ENCODE peak calls at places on chromosomes 16 and 17, in eight cellular contexts. N is neural progenitor cell, Y is MM.1S, V is tibial nerve, U is lower lobe of right lung, Z is body of pancreas, M is IMR-90, J is right atrium auricular region. F is an unnamed sample. For H3K4me1 and H3K9me3, the result is how much of the 10 kb centered on the place peaks cover.

GRCh38 chr16:8888951-8889892 is 7.1 kb downstream of the LITAFD start:
- DNase-seq in N (no peak), Y (no peak), V (no peak), U (peak), Z (no peak), M (no peak), J (no peak), F (no peak)

GRCh38 chr16:750454-750853 is 9.7 kb upstream of the CIAO3 start:
- DNase-seq in N (no peak), Y (no peak), V (no peak), U (no peak), Z (no peak), M (no peak), J (no peak), F (no peak)

GRCh38 chr16:27287051-27287811 is 18.7 kb upstream of the NSMCE1 start:
- DNase-seq in N (no peak), Y (no peak), V (no peak), U (no peak), Z (no peak), M (no peak), J (peak), F (no peak)

GRCh38 chr17:45168991-45169752 is 7.5 kb downstream of the HEXIM2 start:
- DNase-seq in N (no peak), Y (no peak), V (no peak), U (no peak), Z (no peak), M (no peak), J (no peak), F (no peak)

GRCh38 chr16:50002190-50002589 is 22.8 kb upstream of the CNEP1R1 start:
- DNase-seq in N (no peak), Y (no peak), V (no peak), U (no peak), Z (no peak), M (no peak), J (no peak), F (no peak)

GRCh38 chr17:14871921-14872320 is 393.2 kb downstream of the PMP22 start:
- DNase-seq in N (no peak), Y (no peak), V (no peak), U (no peak), Z (no peak), M (peak), J (no peak), F (no peak)

GRCh38 chr17:27066315-27066714 is 227.6 kb upstream of the WSB1 start:
- DNase-seq in N (no peak), Y (no peak), V (no peak), U (no peak), Z (no peak), M (no peak), J (no peak), F (no peak)

GRCh38 chr16:60110531-60110930 is 1376.4 kb upstream of the GOT2 start:
- DNase-seq in N (no peak), Y (no peak), V (no peak), U (no peak), Z (no peak), M (no peak), J (no peak), F (no peak)

GRCh38 chr17:40115101-40115436 is 6.7 kb upstream of the MSL1 start:
- DNase-seq in N (no peak), Y (peak), V (no peak), U (no peak), Z (no peak), M (no peak), J (no peak), F (no peak)

GRCh38 chr16:4529085-4530060 is 9.2 kb downstream of the CDIP1 start:
- DNase-seq in N (peak), Y (peak), V (no peak), U (no peak), Z (peak), M (peak), J (no peak), F (no peak)

GRCh38 chr17:59668816-59669215 is 38.4 kb downstream of the PTRH2 start:
- DNase-seq in N (no peak), Y (no peak), V (no peak), U (no peak), Z (no peak), M (peak), J (no peak), F (no peak)

GRCh38 chr17:55037828-55038227 is 69.3 kb downstream of the STXBP4 start:
- DNase-seq in N (no peak), Y (peak), V (no peak), U (no peak), Z (no peak), M (no peak), J (no peak), F (no peak)

GRCh38 chr17:77696151-77696719 is 262.3 kb upstream of the TNRC6C start:
- DNase-seq in N (peak), Y (no peak), V (no peak), U (no peak), Z (no peak), M (no peak), J (no peak), F (no peak)

GRCh38 chr16:84569382-84569987 is 48.4 kb downstream of the COTL1 start:
- DNase-seq in N (no peak), Y (no peak), V (no peak), U (no peak), Z (peak), M (no peak), J (no peak), F (no peak)

GRCh38 chr17:75853410-75853809 is 1.7 kb downstream of the WBP2 start:
- DNase-seq in N (no peak), Y (no peak), V (no peak), U (no peak), Z (no peak), M (peak), J (no peak), F (no peak)

GRCh38 chr17:64491034-64491860 is 5.6 kb downstream of the POLG2 start:
- DNase-seq in N (peak), Y (peak), V (no peak), U (no peak), Z (peak), M (peak), J (no peak), F (no peak)

GRCh38 chr17:37732313-37732712 is 12.5 kb downstream of the HNF1B start:
- DNase-seq in N (no peak), Y (no peak), V (no peak), U (no peak), Z (no peak), M (no peak), J (no peak), F (no peak)

GRCh38 chr16:64397945-64398508 is 723.8 kb downstream of the CDH11 start:
- DNase-seq in N (no peak), Y (no peak), V (no peak), U (no peak), Z (no peak), M (peak), J (no peak), F (no peak)

GRCh38 chr17:10729334-10730193 is at the start of gene TMEM220:
- DNase-seq in N (peak), Y (peak), V (peak), U (peak), Z (peak), M (peak), J (peak), F (peak)

GRCh38 chr17:72699566-72699965 is 392.9 kb downstream of the SLC39A11 start:
- DNase-seq in N (no peak), Y (no peak), V (no peak), U (no peak), Z (no peak), M (peak), J (no peak), F (no peak)
- H3K4me1 ChIP-seq in N (under half), Y (under half), V (under half), U (under half), Z (under half), M (under half), J (under half), F (under half)

DNA sequence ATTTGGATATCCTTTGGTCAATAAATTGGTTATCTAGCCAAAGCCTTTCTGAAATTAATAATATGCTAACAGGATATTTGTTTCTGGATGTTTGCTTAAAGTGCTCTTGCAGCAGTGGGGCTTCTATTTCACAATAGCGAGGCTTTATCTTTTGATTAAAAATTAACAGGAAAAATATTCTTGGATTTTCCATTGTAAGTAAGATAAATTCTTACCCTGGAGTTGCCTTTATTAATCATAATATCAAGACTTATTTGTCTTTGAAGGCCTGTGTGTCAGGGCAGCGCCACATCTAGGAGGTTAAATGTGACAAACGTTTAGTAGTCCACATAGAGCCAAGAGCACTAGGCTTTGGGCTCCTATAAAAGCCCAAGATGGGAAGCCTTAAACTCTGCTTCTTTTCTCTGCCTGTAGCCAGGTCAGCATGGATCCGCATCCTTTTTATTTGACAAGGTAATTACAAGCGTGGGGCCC is 5.3 kb downstream of the TMEM97 start:
- DNase-seq in N (no peak), Y (no peak), V (no peak), U (no peak), Z (peak), M (no peak), J (no peak), F (no peak)
- H3K27ac ChIP-seq in N (peak), Y (no peak), V (no peak), U (no peak), Z (peak), M (no peak), J (no peak), F (no peak)

GRCh38 chr17:57665696-57666095 is 79.4 kb downstream of the CCDC182 start:
- DNase-seq in N (peak), Y (no peak), V (no peak), U (no peak), Z (no peak), M (no peak), J (no peak), F (no peak)
- H3K9me3 ChIP-seq in N (under half), Y (under half), V (under half), U (under half), Z (under half), M (under half), J (under half), F (under half)

GRCh38 chr16:81836279-81837054 is 57.4 kb downstream of the PLCG2 start:
- DNase-seq in N (no peak), Y (peak), V (no peak), U (no peak), Z (no peak), M (no peak), J (no peak), F (no peak)
- H3K4me1 ChIP-seq in N (under half), Y (under half), V (under half), U (under half), Z (under half), M (under half), J (under half), F (under half)

DNA sequence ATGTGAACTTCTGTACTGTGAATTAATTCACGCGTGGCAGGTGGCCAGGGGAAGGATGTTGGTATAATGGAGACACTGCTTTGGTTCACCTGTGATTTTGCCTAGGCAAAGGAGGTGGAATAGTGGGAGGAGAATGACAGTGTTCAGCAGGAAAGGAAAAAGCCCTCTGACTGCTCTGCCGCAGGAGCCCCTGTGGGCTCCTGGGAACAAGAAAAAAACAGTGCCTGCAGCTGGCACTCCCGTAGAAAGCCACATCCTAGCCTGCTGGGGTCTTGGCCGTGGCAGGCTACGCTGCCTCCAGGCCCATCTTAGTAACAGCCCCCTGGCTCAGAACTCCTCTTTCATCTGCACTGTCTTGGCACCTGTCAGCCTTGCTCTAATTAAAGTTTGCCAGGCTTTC is 20.6 kb downstream of the ADORA2B start:
- DNase-seq in N (peak), Y (no peak), V (no peak), U (no peak), Z (no peak), M (no peak), J (no peak), F (no peak)
- H3K27ac ChIP-seq in N (no peak), Y (no peak), V (no peak), U (peak), Z (no peak), M (peak), J (no peak), F (peak)

GRCh38 chr17:22512506-22512905 is 820.2 kb downstream of the KCNJ18 start:
- DNase-seq in N (no peak), Y (no peak), V (no peak), U (no peak), Z (no peak), M (no peak), J (peak), F (no peak)
- H3K9me3 ChIP-seq in N (under half), Y (under half), V (under half), U (under half), Z (under half), M (under half), J (under half), F (under half)